ENCODE peak calls at places on chromosomes 5 and 9, in seven cellular contexts. D is fibroblast of the aortic adventitia, E is lower leg skin, I is omental fat pad, T is endothelial cell of umbilical vein, C is heart right ventricle, V is right atrium auricular region. J is an unnamed sample.

GRCh38 chr5:132470596-132470995 is 20.0 kb downstream of the IRF1 start:
- DNase-seq in C (no peak), I (no peak), E (no peak), T (no peak), D (no peak), V (no peak), J (no peak)

GRCh38 chr5:121949885-121950284 is 11.9 kb upstream of the SRFBP1 start:
- DNase-seq in D (peak), T (peak), I (no peak), E (no peak), V (no peak), C (no peak), J (peak)

GRCh38 chr5:143933434-143933833 is 121.5 kb downstream of the HMHB1 start:
- DNase-seq in I (no peak), V (no peak), T (no peak), E (no peak), C (no peak), D (peak), J (no peak)

GRCh38 chr5:152487130-152487529 is 82.1 kb upstream of the NMUR2 start:
- DNase-seq in V (no peak), T (no peak), E (no peak), C (no peak), I (no peak), D (no peak), J (no peak)

GRCh38 chr9:33101104-33101951 is 24.9 kb upstream of the SMU1 start:
- DNase-seq in C (no peak), I (no peak), D (peak), V (no peak), E (peak), T (no peak), J (no peak)

GRCh38 chr9:35726876-35727438 is 5.0 kb downstream of the TLN1 start:
- DNase-seq in I (no peak), T (peak), V (no peak), C (peak), E (no peak), D (peak), J (peak)

GRCh38 chr9:127360205-127360604 is 36.8 kb upstream of the SLC2A8 start:
- DNase-seq in E (no peak), C (no peak), V (no peak), I (no peak), T (no peak), D (no peak), J (no peak)

GRCh38 chr9:133955821-133956411 is 36.2 kb downstream of the VAV2 start:
- DNase-seq in C (no peak), I (no peak), V (no peak), E (no peak), D (peak), T (peak), J (peak)

GRCh38 chr9:135198889-135199288 is 111.4 kb downstream of the OLFM1 start:
- DNase-seq in V (no peak), E (no peak), T (no peak), I (no peak), C (no peak), D (no peak), J (no peak)

GRCh38 chr5:65264420-65264819 is 217.3 kb downstream of the ADAMTS6 start:
- DNase-seq in C (no peak), E (no peak), D (no peak), V (no peak), T (no peak), I (no peak), J (no peak)

GRCh38 chr9:100111235-100111634 is 12.2 kb downstream of the INVS start:
- DNase-seq in I (peak), E (peak), V (peak), C (peak), T (no peak), D (peak), J (peak)

GRCh38 chr5:96957125-96958041 is 21.5 kb downstream of the LNPEP start:
- DNase-seq in D (no peak), C (no peak), V (no peak), I (no peak), T (no peak), E (no peak), J (no peak)

GRCh38 chr5:91271999-91272398 is 111.1 kb downstream of the ARRDC3 start:
- DNase-seq in T (no peak), C (no peak), I (no peak), E (no peak), V (no peak), D (no peak), J (no peak)

GRCh38 chr9:128921881-128922763 is 1.3 kb downstream of the PHYHD1 start:
- DNase-seq in T (peak), E (no peak), I (no peak), C (peak), V (peak), D (peak), J (peak)

GRCh38 chr5:166722939-166723338 is 1568.5 kb upstream of the WWC1 start:
- DNase-seq in E (no peak), I (no peak), T (no peak), V (no peak), D (peak), C (no peak), J (peak)

GRCh38 chr9:120894404-120895226 is 17.6 kb upstream of the PHF19 start:
- DNase-seq in D (peak), T (peak), C (peak), I (no peak), V (peak), E (no peak), J (peak)

GRCh38 chr9:23819403-23819802 is 6.6 kb downstream of the ELAVL2 start:
- DNase-seq in T (no peak), E (no peak), V (no peak), C (no peak), D (no peak), I (no peak), J (no peak)

GRCh38 chr9:1745980-1746379 is 269.2 kb upstream of the SMARCA2 start:
- DNase-seq in V (no peak), I (no peak), C (no peak), E (no peak), T (no peak), D (no peak), J (no peak)

GRCh38 chr5:88883059-88883565 is at the start of gene MEF2C:
- DNase-seq in T (peak), D (peak), E (peak), C (peak), V (peak), I (peak), J (peak)

GRCh38 chr5:131164161-131164930 is 710 bp downstream of the HINT1 start:
- DNase-seq in E (peak), T (peak), D (peak), V (peak), C (peak), I (peak), J (peak)
- TF ChIP-seq CTCF in E (no peak), T (peak), D (no peak), V (no peak), C (peak), I (no peak), J (no peak)

GRCh38 chr9:94079236-94079635 is 5.0 kb upstream of the PTPDC1 start:
- DNase-seq in I (no peak), E (no peak), T (no peak), V (no peak), D (no peak), C (no peak), J (no peak)
- TF ChIP-seq CTCF in I (no peak), E (no peak), T (no peak), V (no peak), D (no peak), C (no peak), J (no peak)

DNA sequence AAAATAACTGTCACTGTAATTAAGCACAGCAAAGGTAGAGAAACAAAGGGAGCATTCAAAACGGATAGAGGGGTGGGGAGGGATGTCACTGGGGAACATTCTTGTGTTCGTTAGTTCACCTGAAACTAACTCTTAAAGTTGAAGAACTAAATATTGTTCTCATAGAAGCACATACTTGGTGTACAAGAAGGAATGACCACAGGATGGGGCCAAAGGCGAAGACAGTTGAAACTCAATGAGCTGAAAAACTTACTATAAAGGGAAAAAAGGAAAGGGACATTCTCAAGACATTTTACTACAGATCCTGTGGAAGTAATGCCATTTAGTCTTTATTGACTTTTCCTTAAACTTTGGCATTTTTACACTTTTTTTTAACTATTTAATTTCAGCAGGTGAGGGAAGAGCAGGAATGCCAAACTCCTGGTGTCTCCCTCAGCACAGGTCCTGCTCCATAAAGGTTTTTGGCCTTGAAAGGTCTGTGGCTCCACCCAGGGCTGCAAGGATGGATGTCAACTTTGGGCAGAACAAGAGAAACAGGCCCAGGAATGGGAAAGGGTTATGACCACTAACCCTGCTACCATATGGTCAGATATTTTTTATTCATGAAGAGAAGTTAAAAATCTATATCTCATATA is 197.6 kb upstream of the RASA1 start:
- DNase-seq in E (no peak), D (peak), V (no peak), C (no peak), I (no peak), T (peak), J (peak)
- TF ChIP-seq CTCF in E (no peak), D (peak), V (peak), C (peak), I (no peak), T (peak), J (peak)

DNA sequence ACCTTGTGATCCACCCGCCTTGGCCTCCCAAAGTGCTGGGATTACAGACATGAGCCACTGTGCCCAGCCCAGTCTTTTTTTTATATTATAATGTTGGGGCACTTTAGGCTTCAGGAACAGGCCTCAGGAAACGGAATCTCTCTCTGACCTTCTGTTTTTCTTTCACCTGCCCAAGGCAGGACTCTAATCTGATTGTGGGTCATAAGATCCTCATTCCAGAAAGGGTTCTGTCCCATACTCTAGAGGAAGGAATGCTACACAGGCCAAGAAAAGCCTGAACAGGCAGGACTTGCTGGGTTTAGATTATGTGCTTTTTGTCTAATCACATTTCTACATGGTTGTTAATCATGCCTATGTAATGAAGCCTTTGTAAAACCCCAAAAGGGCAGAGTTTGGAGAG is 1.8 kb upstream of the CCL28 start:
- DNase-seq in C (no peak), T (no peak), I (no peak), V (no peak), E (no peak), D (no peak), J (no peak)
- TF ChIP-seq CTCF in C (no peak), T (no peak), I (no peak), V (no peak), E (no peak), D (no peak), J (no peak)

GRCh38 chr9:113583511-113584470 is 120.3 kb downstream of the RGS3 start:
- DNase-seq in T (no peak), I (no peak), C (no peak), E (no peak), V (no peak), D (no peak), J (no peak)

GRCh38 chr9:113580041-113580953 is 116.8 kb downstream of the RGS3 start:
- DNase-seq in I (no peak), T (peak), V (peak), E (peak), D (peak), C (peak), J (no peak)

GRCh38 chr9:113580954-113581311 is 117.4 kb downstream of the RGS3 start:
- DNase-seq in V (no peak), D (no peak), E (no peak), I (no peak), T (no peak), C (no peak), J (no peak)

GRCh38 chr9:113582698-113583200 is 119.2 kb downstream of the RGS3 start:
- DNase-seq in I (no peak), E (no peak), C (no peak), D (no peak), T (no peak), V (no peak), J (no peak)

DNA sequence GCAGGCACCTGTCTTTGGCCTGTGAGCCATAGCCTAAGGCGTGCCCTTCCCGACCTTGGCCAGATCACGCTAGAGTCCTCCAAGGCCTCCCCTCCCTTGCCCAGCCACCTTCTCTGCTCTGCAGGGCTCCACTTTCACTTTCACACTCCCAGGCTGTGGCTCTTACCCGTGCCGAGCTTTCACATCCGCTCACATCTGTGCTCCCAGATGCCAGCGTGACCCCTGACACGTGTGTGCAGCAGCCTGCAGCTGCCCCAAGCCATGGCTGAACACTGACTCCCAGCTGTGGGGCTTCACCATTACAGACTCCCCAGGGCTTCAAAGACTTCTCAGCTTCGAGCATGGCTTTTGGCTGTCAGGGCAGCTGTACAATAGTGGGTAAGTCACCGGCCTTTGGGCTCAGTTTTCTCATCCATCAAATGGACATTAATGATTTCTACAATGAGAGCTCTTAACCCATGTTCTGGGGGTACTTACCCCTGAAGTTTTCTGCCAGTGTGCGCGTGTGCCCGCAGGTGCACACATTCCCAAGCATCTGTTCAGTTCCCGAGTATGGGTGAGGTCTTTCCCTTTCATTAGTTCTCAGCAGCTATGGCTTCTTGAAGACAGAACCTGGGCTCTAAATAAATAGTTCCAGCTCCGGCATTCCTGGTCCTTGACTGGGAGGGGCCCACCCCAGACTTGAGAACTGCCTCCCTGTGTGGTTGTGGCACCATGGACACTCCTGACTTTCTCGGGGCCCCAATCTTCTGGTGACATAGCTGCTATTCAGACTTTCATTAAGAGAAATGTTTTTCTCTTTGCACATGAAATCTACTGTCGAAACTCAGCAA is 118.6 kb downstream of the RGS3 start:
- DNase-seq in E (peak), I (no peak), D (peak), T (peak), C (peak), V (peak), J (peak)
- TF ChIP-seq CTCF in E (no peak), I (no peak), D (peak), T (no peak), C (peak), V (no peak), J (peak)

GRCh38 chr5:53069626-53070025 is 39.9 kb downstream of the MOCS2 start:
- DNase-seq in D (peak), V (no peak), I (no peak), E (no peak), T (peak), C (no peak), J (peak)
- TF ChIP-seq CTCF in D (no peak), V (no peak), I (no peak), E (no peak), T (no peak), C (no peak), J (no peak)

DNA sequence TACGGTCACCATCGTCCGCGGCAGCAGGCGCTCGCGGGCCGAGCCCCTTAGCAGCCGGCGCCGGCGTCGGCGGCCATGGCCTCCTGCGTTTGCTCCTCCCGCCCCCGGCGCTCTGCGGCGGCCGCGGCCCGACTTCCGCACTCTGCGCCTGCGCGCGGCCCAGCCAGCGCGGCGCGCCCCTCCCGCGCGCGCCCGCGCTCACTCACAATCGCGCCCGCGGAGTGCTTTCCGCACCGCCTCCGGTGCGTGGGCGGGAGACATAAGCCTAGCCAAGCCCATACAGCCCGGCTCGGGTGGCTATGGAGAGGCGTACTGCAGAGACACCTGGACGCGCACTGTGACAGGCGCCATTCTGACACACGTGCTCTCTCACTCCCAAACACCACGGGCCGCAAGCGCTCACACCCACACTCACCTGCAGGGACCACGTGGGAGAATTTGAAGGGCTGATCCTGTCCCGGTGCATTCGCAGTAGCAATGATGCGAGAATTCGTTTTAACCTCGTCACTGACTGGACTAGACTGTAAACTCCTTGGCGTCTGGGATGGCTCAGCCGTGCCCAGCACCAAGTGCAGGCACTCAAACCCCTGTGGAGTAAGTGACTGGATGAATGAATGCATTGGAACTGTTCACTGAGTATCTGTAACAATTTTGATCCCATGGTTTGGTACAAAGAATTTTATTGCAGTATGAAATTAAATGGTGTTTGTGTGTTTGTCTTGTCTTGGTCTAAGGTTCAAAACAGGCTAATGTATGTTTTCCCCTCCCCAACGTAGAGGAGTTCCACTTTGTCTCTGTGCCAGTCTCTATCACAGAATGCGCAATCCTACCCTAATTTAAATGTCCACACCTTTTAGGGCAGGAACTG is at the start of gene RNF145:
- DNase-seq in C (peak), E (peak), V (peak), D (peak), I (peak), T (peak), J (peak)
- TF ChIP-seq CTCF in C (no peak), E (no peak), V (no peak), D (no peak), I (no peak), T (no peak), J (no peak)

DNA sequence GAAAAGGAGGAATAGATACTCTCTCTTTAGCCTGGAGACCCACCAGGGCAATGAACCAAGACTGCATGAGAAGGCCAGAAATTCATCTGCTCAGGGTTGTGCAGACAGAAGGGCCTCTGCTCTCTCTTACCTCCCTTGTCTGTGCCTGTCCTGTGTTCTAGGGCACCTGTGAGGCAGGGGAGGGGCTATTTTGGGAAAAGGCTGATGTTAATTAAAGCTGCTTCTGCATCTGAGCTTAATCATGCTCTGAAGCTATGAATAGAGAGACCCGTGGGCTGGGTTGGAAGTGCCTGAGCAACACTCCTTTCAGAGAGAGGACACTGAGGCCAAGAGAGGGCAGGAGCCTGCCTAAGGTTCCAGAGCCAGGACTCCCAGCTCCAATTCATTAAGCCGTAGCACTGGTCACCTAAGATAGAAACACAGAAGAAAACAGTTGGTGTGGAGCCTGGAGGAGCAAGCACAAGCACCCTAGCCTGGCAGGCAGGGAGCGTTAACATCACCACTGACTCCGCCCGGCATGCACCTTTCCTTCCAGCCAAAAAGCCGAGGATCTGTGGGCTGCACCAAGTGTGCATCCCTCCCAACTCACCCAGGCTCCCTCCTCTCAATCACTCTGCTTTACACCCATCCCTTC is 31.4 kb upstream of the STING1 start:
- DNase-seq in T (no peak), C (no peak), E (no peak), V (no peak), I (no peak), D (no peak), J (no peak)
- TF ChIP-seq CTCF in T (no peak), C (no peak), E (no peak), V (no peak), I (no peak), D (no peak), J (no peak)

GRCh38 chr5:135879591-135879990 is 16.1 kb downstream of the IL9 start:
- DNase-seq in T (no peak), E (no peak), C (no peak), D (no peak), V (no peak), I (no peak), J (no peak)

GRCh38 chr5:135878156-135878620 is 17.5 kb downstream of the IL9 start:
- DNase-seq in I (no peak), T (no peak), E (no peak), C (no peak), D (no peak), V (no peak), J (no peak)

GRCh38 chr5:135881244-135881643 is 14.4 kb downstream of the IL9 start:
- DNase-seq in T (no peak), D (no peak), E (no peak), C (no peak), I (no peak), V (peak), J (no peak)

GRCh38 chr5:135880801-135881200 is 14.8 kb downstream of the IL9 start:
- DNase-seq in E (no peak), T (no peak), D (no peak), V (peak), C (no peak), I (no peak), J (no peak)

GRCh38 chr5:135880278-135880677 is 15.4 kb downstream of the IL9 start:
- DNase-seq in C (no peak), V (no peak), I (no peak), E (no peak), T (peak), D (no peak), J (no peak)
- TF ChIP-seq CTCF in C (peak), V (no peak), I (no peak), E (no peak), T (no peak), D (peak), J (peak)

J was measured in fibroblast of villous mesenchyme.